ENCODE peak calls at places on chromosomes 2 and 18, in seven cellular contexts. One of them, this sample, is unnamed.

GRCh38 chr2:160816916-160817315 is 323.3 kb upstream of the RBMS1 start:
- DNase-seq in M059J: no peak
- DNase-seq in stimulated activated CD8-positive, alpha-beta memory T cell treated with anti-CD3 and anti-CD28 coated beads, Interleukin-7, amount 100 ng/mL, for 24 hours: no peak
- DNase-seq in NCI-H2029: peak; percentile 41
- DNase-seq in AG04450: no peak
- DNase-seq in NCI-H1092: peak; percentile 60
- DNase-seq in hippocampal formation: no peak
- DNase-seq in this sample: no peak

GRCh38 chr2:158489366-158490112 is 32.8 kb downstream of the PKP4 start:
- DNase-seq in hippocampal formation: no peak
- DNase-seq in M059J: no peak
- DNase-seq in stimulated activated CD8-positive, alpha-beta memory T cell treated with anti-CD3 and anti-CD28 coated beads, Interleukin-7, amount 100 ng/mL, for 24 hours: no peak
- DNase-seq in NCI-H1092: no peak
- DNase-seq in AG04450: no peak
- DNase-seq in NCI-H2029: no peak
- DNase-seq in this sample: peak; percentile 23

GRCh38 chr2:234913208-234913626 is 38.6 kb upstream of the SH3BP4 start:
- DNase-seq in hippocampal formation: no peak
- DNase-seq in AG04450: peak; percentile 60
- DNase-seq in NCI-H2029: peak; percentile 44
- DNase-seq in NCI-H1092: no peak
- DNase-seq in M059J: no peak
- DNase-seq in stimulated activated CD8-positive, alpha-beta memory T cell treated with anti-CD3 and anti-CD28 coated beads, Interleukin-7, amount 100 ng/mL, for 24 hours: no peak
- DNase-seq in this sample: no peak

GRCh38 chr2:151437630-151438029 is 27.9 kb downstream of the RIF1 start:
- DNase-seq in hippocampal formation: no peak
- DNase-seq in stimulated activated CD8-positive, alpha-beta memory T cell treated with anti-CD3 and anti-CD28 coated beads, Interleukin-7, amount 100 ng/mL, for 24 hours: no peak
- DNase-seq in AG04450: no peak
- DNase-seq in M059J: peak; percentile 7
- DNase-seq in NCI-H2029: no peak
- DNase-seq in NCI-H1092: no peak
- DNase-seq in this sample: peak; percentile 12

GRCh38 chr2:131156452-131157149 is 51.5 kb downstream of the PLEKHB2 start:
- DNase-seq in NCI-H2029: no peak
- DNase-seq in NCI-H1092: no peak
- DNase-seq in hippocampal formation: no peak
- DNase-seq in AG04450: no peak
- DNase-seq in stimulated activated CD8-positive, alpha-beta memory T cell treated with anti-CD3 and anti-CD28 coated beads, Interleukin-7, amount 100 ng/mL, for 24 hours: no peak
- DNase-seq in M059J: peak; percentile 21
- DNase-seq in this sample: no peak

GRCh38 chr18:79058007-79058406 is 11.2 kb upstream of the ATP9B start:
- DNase-seq in M059J: no peak
- DNase-seq in hippocampal formation: no peak
- DNase-seq in AG04450: no peak
- DNase-seq in NCI-H1092: no peak
- DNase-seq in stimulated activated CD8-positive, alpha-beta memory T cell treated with anti-CD3 and anti-CD28 coated beads, Interleukin-7, amount 100 ng/mL, for 24 hours: no peak
- DNase-seq in NCI-H2029: no peak
- DNase-seq in this sample: no peak

GRCh38 chr2:112095654-112096053 is 40.6 kb downstream of the TMEM87B start:
- DNase-seq in NCI-H1092: no peak
- DNase-seq in stimulated activated CD8-positive, alpha-beta memory T cell treated with anti-CD3 and anti-CD28 coated beads, Interleukin-7, amount 100 ng/mL, for 24 hours: no peak
- DNase-seq in M059J: no peak
- DNase-seq in AG04450: no peak
- DNase-seq in NCI-H2029: no peak
- DNase-seq in hippocampal formation: no peak
- DNase-seq in this sample: no peak

GRCh38 chr18:35024965-35025364 is 16.2 kb upstream of the MAPRE2 start:
- DNase-seq in M059J: peak; percentile 19
- DNase-seq in hippocampal formation: no peak
- DNase-seq in AG04450: peak; percentile 74
- DNase-seq in NCI-H1092: no peak
- DNase-seq in NCI-H2029: no peak
- DNase-seq in stimulated activated CD8-positive, alpha-beta memory T cell treated with anti-CD3 and anti-CD28 coated beads, Interleukin-7, amount 100 ng/mL, for 24 hours: no peak
- DNase-seq in this sample: peak; percentile 84

GRCh38 chr2:237227190-237227988 is 141.7 kb downstream of the COPS8 start:
- DNase-seq in hippocampal formation: no peak
- DNase-seq in stimulated activated CD8-positive, alpha-beta memory T cell treated with anti-CD3 and anti-CD28 coated beads, Interleukin-7, amount 100 ng/mL, for 24 hours: peak; percentile 1
- DNase-seq in M059J: peak; percentile 96
- DNase-seq in NCI-H2029: no peak
- DNase-seq in NCI-H1092: no peak
- DNase-seq in AG04450: peak; percentile 82
- DNase-seq in this sample: peak; percentile 99

GRCh38 chr2:23009545-23010149 is 375.3 kb upstream of the KLHL29 start:
- DNase-seq in M059J: peak; percentile 11
- DNase-seq in AG04450: no peak
- DNase-seq in stimulated activated CD8-positive, alpha-beta memory T cell treated with anti-CD3 and anti-CD28 coated beads, Interleukin-7, amount 100 ng/mL, for 24 hours: no peak
- DNase-seq in NCI-H2029: peak; percentile 59
- DNase-seq in NCI-H1092: no peak
- DNase-seq in hippocampal formation: peak; percentile 43
- DNase-seq in this sample: peak; percentile 21

GRCh38 chr2:9753665-9754531 is 89.4 kb upstream of the TAF1B start:
- DNase-seq in hippocampal formation: no peak
- DNase-seq in NCI-H2029: no peak
- DNase-seq in AG04450: no peak
- DNase-seq in NCI-H1092: no peak
- DNase-seq in M059J: no peak
- DNase-seq in stimulated activated CD8-positive, alpha-beta memory T cell treated with anti-CD3 and anti-CD28 coated beads, Interleukin-7, amount 100 ng/mL, for 24 hours: peak; percentile 36
- DNase-seq in this sample: no peak

GRCh38 chr18:10841203-10841602 is 308.2 kb downstream of the PIEZO2 start:
- DNase-seq in stimulated activated CD8-positive, alpha-beta memory T cell treated with anti-CD3 and anti-CD28 coated beads, Interleukin-7, amount 100 ng/mL, for 24 hours: no peak
- DNase-seq in AG04450: no peak
- DNase-seq in NCI-H1092: no peak
- DNase-seq in hippocampal formation: no peak
- DNase-seq in M059J: peak; percentile 68
- DNase-seq in NCI-H2029: no peak
- DNase-seq in this sample: no peak

GRCh38 chr2:122031544-122032263 is 276.3 kb downstream of the TSN start:
- DNase-seq in stimulated activated CD8-positive, alpha-beta memory T cell treated with anti-CD3 and anti-CD28 coated beads, Interleukin-7, amount 100 ng/mL, for 24 hours: no peak
- DNase-seq in NCI-H2029: peak; percentile 57
- DNase-seq in M059J: peak; percentile 18
- DNase-seq in hippocampal formation: no peak
- DNase-seq in NCI-H1092: no peak
- DNase-seq in AG04450: no peak
- DNase-seq in this sample: no peak

GRCh38 chr18:54616220-54616848 is 25.3 kb downstream of the DYNAP start:
- DNase-seq in AG04450: no peak
- DNase-seq in M059J: peak; percentile 7
- DNase-seq in NCI-H2029: no peak
- DNase-seq in NCI-H1092: no peak
- DNase-seq in stimulated activated CD8-positive, alpha-beta memory T cell treated with anti-CD3 and anti-CD28 coated beads, Interleukin-7, amount 100 ng/mL, for 24 hours: no peak
- DNase-seq in hippocampal formation: no peak
- DNase-seq in this sample: peak; percentile 55

GRCh38 chr2:85737481-85737880 is 16.3 kb upstream of the ATOH8 start:
- DNase-seq in stimulated activated CD8-positive, alpha-beta memory T cell treated with anti-CD3 and anti-CD28 coated beads, Interleukin-7, amount 100 ng/mL, for 24 hours: no peak
- DNase-seq in NCI-H1092: no peak
- DNase-seq in AG04450: peak; percentile 61
- DNase-seq in NCI-H2029: no peak
- DNase-seq in M059J: peak; percentile 72
- DNase-seq in hippocampal formation: no peak
- DNase-seq in this sample: peak; percentile 72

GRCh38 chr2:39837856-39838453 is 58.9 kb upstream of the THUMPD2 start:
- DNase-seq in M059J: peak; percentile 24
- DNase-seq in stimulated activated CD8-positive, alpha-beta memory T cell treated with anti-CD3 and anti-CD28 coated beads, Interleukin-7, amount 100 ng/mL, for 24 hours: no peak
- DNase-seq in AG04450: peak; percentile 11
- DNase-seq in hippocampal formation: no peak
- DNase-seq in NCI-H1092: no peak
- DNase-seq in NCI-H2029: peak; percentile 50
- DNase-seq in this sample: peak; percentile 13

GRCh38 chr2:43495727-43496126 is 100.1 kb downstream of the THADA start:
- DNase-seq in AG04450: no peak
- DNase-seq in stimulated activated CD8-positive, alpha-beta memory T cell treated with anti-CD3 and anti-CD28 coated beads, Interleukin-7, amount 100 ng/mL, for 24 hours: no peak
- DNase-seq in NCI-H2029: no peak
- DNase-seq in hippocampal formation: no peak
- DNase-seq in M059J: no peak
- DNase-seq in NCI-H1092: no peak
- DNase-seq in this sample: peak; percentile 81

GRCh38 chr2:88746929-88747490 is 55.5 kb downstream of the RPIA start:
- DNase-seq in hippocampal formation: no peak
- DNase-seq in NCI-H2029: no peak
- DNase-seq in AG04450: no peak
- DNase-seq in stimulated activated CD8-positive, alpha-beta memory T cell treated with anti-CD3 and anti-CD28 coated beads, Interleukin-7, amount 100 ng/mL, for 24 hours: no peak
- DNase-seq in NCI-H1092: no peak
- DNase-seq in M059J: no peak
- DNase-seq in this sample: no peak

GRCh38 chr2:131016826-131017596 is 76.2 kb downstream of the FAM168B start:
- DNase-seq in NCI-H2029: no peak
- DNase-seq in AG04450: no peak
- DNase-seq in stimulated activated CD8-positive, alpha-beta memory T cell treated with anti-CD3 and anti-CD28 coated beads, Interleukin-7, amount 100 ng/mL, for 24 hours: no peak
- DNase-seq in NCI-H1092: no peak
- DNase-seq in hippocampal formation: no peak
- DNase-seq in M059J: peak; percentile 19
- DNase-seq in this sample: peak; percentile 93

GRCh38 chr2:152436148-152436547 is 101.2 kb downstream of the FMNL2 start:
- DNase-seq in M059J: no peak
- DNase-seq in AG04450: no peak
- DNase-seq in NCI-H1092: no peak
- DNase-seq in hippocampal formation: no peak
- DNase-seq in NCI-H2029: no peak
- DNase-seq in stimulated activated CD8-positive, alpha-beta memory T cell treated with anti-CD3 and anti-CD28 coated beads, Interleukin-7, amount 100 ng/mL, for 24 hours: no peak
- DNase-seq in this sample: no peak

GRCh38 chr18:11859903-11860407 is 8.7 kb downstream of the CHMP1B start:
- DNase-seq in M059J: peak; percentile 96
- DNase-seq in stimulated activated CD8-positive, alpha-beta memory T cell treated with anti-CD3 and anti-CD28 coated beads, Interleukin-7, amount 100 ng/mL, for 24 hours: no peak
- DNase-seq in hippocampal formation: no peak
- DNase-seq in NCI-H1092: no peak
- DNase-seq in AG04450: peak; percentile 21
- DNase-seq in NCI-H2029: no peak
- DNase-seq in this sample: peak; percentile 96

GRCh38 chr18:75489493-75490190 is 62.1 kb upstream of the SMIM21 start:
- DNase-seq in AG04450: peak; percentile 85
- DNase-seq in stimulated activated CD8-positive, alpha-beta memory T cell treated with anti-CD3 and anti-CD28 coated beads, Interleukin-7, amount 100 ng/mL, for 24 hours: no peak
- DNase-seq in hippocampal formation: no peak
- DNase-seq in NCI-H2029: no peak
- DNase-seq in NCI-H1092: no peak
- DNase-seq in M059J: peak; percentile 95
- DNase-seq in this sample: peak; percentile 77

GRCh38 chr2:231527091-231527395 is 3.2 kb downstream of the NMUR1 start:
- DNase-seq in AG04450: no peak
- DNase-seq in M059J: no peak
- DNase-seq in NCI-H1092: no peak
- DNase-seq in stimulated activated CD8-positive, alpha-beta memory T cell treated with anti-CD3 and anti-CD28 coated beads, Interleukin-7, amount 100 ng/mL, for 24 hours: no peak
- DNase-seq in NCI-H2029: no peak
- DNase-seq in hippocampal formation: no peak
- DNase-seq in this sample: no peak

GRCh38 chr2:47767880-47768609 is 14.9 kb upstream of the MSH6 start:
- DNase-seq in AG04450: no peak
- DNase-seq in NCI-H2029: no peak
- DNase-seq in stimulated activated CD8-positive, alpha-beta memory T cell treated with anti-CD3 and anti-CD28 coated beads, Interleukin-7, amount 100 ng/mL, for 24 hours: peak; percentile 48
- DNase-seq in M059J: peak; percentile 29
- DNase-seq in hippocampal formation: peak; percentile 65
- DNase-seq in NCI-H1092: peak; percentile 18
- DNase-seq in this sample: no peak

This sample was measured in renal cortical epithelial cell.